ENCODE peak calls at places on chromosome 21, in seven cellular contexts. Q, R, S, C, F, B and L are unnamed samples. For H3K4me1, the result is how much of the 10 kb centered on the place peaks cover.

GRCh38 chr21:46229133-46229922 is 754 bp upstream of the LSS start:
- DNase-seq in F (no peak), R (no peak), B (peak), Q (no peak), C (no peak), S (no peak), L (peak)

GRCh38 chr21:31927872-31928476 is 55.2 kb downstream of the HUNK start:
- DNase-seq in Q (peak), B (no peak), C (no peak), S (no peak), F (no peak), R (no peak), L (no peak)

GRCh38 chr21:35573472-35574389 is 486.6 kb downstream of the SETD4 start:
- DNase-seq in B (no peak), Q (peak), S (no peak), C (no peak), F (no peak), R (no peak), L (no peak)

GRCh38 chr21:15682182-15682895 is 47.4 kb upstream of the USP25 start:
- DNase-seq in R (no peak), B (no peak), Q (peak), C (no peak), F (peak), S (no peak), L (no peak)

GRCh38 chr21:39003982-39004775 is 179.1 kb downstream of the PSMG1 start:
- DNase-seq in B (peak), C (no peak), R (no peak), S (no peak), Q (peak), F (peak), L (no peak)

GRCh38 chr21:46179708-46180078 is 4.6 kb downstream of the SPATC1L start:
- DNase-seq in F (no peak), C (no peak), R (no peak), B (no peak), S (no peak), Q (no peak), L (no peak)

GRCh38 chr21:35254752-35255138 is 205.6 kb upstream of the RUNX1 start:
- DNase-seq in S (no peak), B (no peak), R (no peak), F (no peak), Q (no peak), C (no peak), L (no peak)

GRCh38 chr21:39136711-39137110 is 46.5 kb downstream of the PSMG1 start:
- DNase-seq in R (no peak), Q (peak), B (no peak), S (no peak), C (no peak), F (no peak), L (no peak)

GRCh38 chr21:33402011-33402979 is 918 bp upstream of the IFNGR2 start:
- DNase-seq in B (no peak), F (peak), S (peak), R (peak), C (peak), Q (peak), L (peak)

GRCh38 chr21:31557421-31557955 is 102.0 kb upstream of the SOD1 start:
- DNase-seq in C (peak), S (no peak), R (no peak), Q (no peak), F (no peak), B (no peak), L (no peak)

GRCh38 chr21:42332557-42332956 is 17.3 kb upstream of the TFF3 start:
- DNase-seq in C (no peak), B (no peak), Q (no peak), S (no peak), F (no peak), R (no peak), L (peak)

GRCh38 chr21:41715649-41716321 is 51.1 kb downstream of the RIPK4 start:
- DNase-seq in F (peak), C (no peak), S (no peak), Q (no peak), B (no peak), R (no peak), L (no peak)

GRCh38 chr21:45384656-45385548 is 20.1 kb upstream of the COL18A1 start:
- DNase-seq in Q (no peak), S (no peak), R (no peak), F (no peak), B (no peak), C (no peak), L (peak)

GRCh38 chr21:33976082-33976979 is 60.7 kb upstream of the ATP5PO start:
- DNase-seq in R (peak), B (peak), S (no peak), C (no peak), F (peak), Q (peak), L (peak)

GRCh38 chr21:45863751-45864150 is 117.8 kb upstream of the COL6A1 start:
- DNase-seq in R (no peak), B (no peak), S (no peak), C (no peak), F (no peak), Q (no peak), L (no peak)

GRCh38 chr21:41171210-41171609 is 3.2 kb downstream of the BACE2 start:
- DNase-seq in S (peak), Q (no peak), R (no peak), B (no peak), C (peak), F (peak), L (peak)

GRCh38 chr21:42460391-42461184 is 35.4 kb downstream of the RSPH1 start:
- DNase-seq in C (no peak), B (no peak), R (no peak), Q (no peak), S (no peak), F (peak), L (no peak)

GRCh38 chr21:45072166-45072962 is 2.0 kb upstream of the ADARB1 start:
- DNase-seq in C (no peak), Q (no peak), S (no peak), F (no peak), B (no peak), R (no peak), L (no peak)

GRCh38 chr21:34078915-34079314 is 5.5 kb downstream of the MRPS6 start:
- DNase-seq in R (no peak), C (no peak), B (no peak), F (no peak), Q (no peak), S (no peak), L (no peak)

GRCh38 chr21:41602511-41602910 is 94.6 kb upstream of the TMPRSS2 start:
- DNase-seq in C (no peak), B (no peak), Q (no peak), S (no peak), F (no peak), R (no peak), L (no peak)

GRCh38 chr21:26042181-26042876 is 128.2 kb downstream of the APP start:
- DNase-seq in Q (no peak), B (no peak), C (no peak), F (no peak), S (no peak), R (no peak), L (no peak)

GRCh38 chr21:45284456-45284741 is 3.3 kb downstream of the POFUT2 start:
- DNase-seq in R (no peak), B (no peak), F (no peak), Q (no peak), S (no peak), C (peak), L (no peak)

GRCh38 chr21:15001773-15002647 is 62.8 kb downstream of the NRIP1 start:
- DNase-seq in B (no peak), R (no peak), S (no peak), C (no peak), Q (no peak), F (no peak), L (no peak)

GRCh38 chr21:35711661-35712060 is 348.7 kb downstream of the SETD4 start:
- DNase-seq in F (peak), B (no peak), S (no peak), Q (no peak), R (no peak), C (no peak), L (no peak)

GRCh38 chr21:43369124-43369523 is 57.8 kb downstream of the SIK1 start:
- DNase-seq in B (no peak), Q (peak), F (peak), S (peak), C (no peak), R (peak), L (no peak)

GRCh38 chr21:29854795-29855194 is 85.0 kb downstream of the GRIK1 start:
- DNase-seq in S (no peak), R (no peak), Q (no peak), C (no peak), F (no peak), B (no peak), L (no peak)

DNA sequence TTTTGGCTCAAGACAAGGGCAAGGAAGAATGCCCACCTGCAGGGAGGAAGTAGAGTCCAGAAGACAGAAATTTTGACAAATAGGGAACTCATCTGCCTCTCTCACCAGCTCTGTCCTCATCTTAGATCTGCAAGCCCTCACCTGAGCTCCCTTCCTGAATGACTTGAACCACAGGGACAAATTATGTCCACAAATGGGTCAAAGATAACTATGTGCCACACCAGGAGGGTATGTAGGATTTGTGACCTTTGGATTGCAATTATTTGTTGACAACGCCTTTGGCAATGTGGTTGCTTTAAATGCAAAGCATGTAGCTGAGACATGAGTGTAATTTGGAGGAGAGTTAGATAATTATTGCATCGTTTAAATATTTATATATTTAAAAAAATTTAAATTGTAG is 79.5 kb downstream of the GRIK1 start:
- DNase-seq in B (no peak), S (no peak), R (no peak), Q (no peak), C (no peak), F (no peak), L (no peak)
- H3K4me1 ChIP-seq in B (under half), S (under half), R (under half), Q (under half), C (under half), F (under half), L (under half)

DNA sequence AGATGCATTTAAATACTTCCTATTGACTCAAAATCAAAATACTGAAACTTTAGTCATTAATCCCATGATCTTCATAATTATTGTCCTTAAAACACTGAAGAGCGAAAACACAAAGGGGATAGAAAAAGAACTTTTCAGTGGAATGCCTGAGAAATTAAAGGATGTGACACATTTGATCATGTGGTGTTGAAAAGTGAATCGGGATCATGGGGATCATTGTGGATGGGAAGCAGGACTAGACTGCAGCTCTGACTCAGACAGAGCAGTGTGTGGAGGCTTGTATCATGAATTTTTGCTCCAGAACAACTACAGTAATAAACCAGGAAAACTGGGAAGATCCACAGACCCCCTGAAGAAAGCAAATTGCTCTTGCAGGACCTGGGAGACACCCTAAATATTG is 161.1 kb upstream of the CXADR start:
- DNase-seq in Q (no peak), B (no peak), S (no peak), R (no peak), C (no peak), F (no peak), L (no peak)
- TF ChIP-seq POLR2A in Q (no peak), B (no peak), S (no peak), R (no peak), C (no peak), F (no peak), L (no peak)

GRCh38 chr21:28226563-28226962 is 766.1 kb downstream of the LTN1 start:
- DNase-seq in S (no peak), B (no peak), Q (no peak), C (no peak), R (no peak), F (no peak), L (no peak)

GRCh38 chr21:28216976-28217523 is 775.6 kb downstream of the LTN1 start:
- DNase-seq in F (no peak), R (no peak), Q (no peak), C (no peak), S (no peak), B (no peak), L (no peak)

GRCh38 chr21:28224191-28224755 is 768.4 kb downstream of the LTN1 start:
- DNase-seq in R (no peak), B (no peak), C (no peak), F (no peak), S (no peak), Q (no peak), L (no peak)

GRCh38 chr21:28220670-28221069 is 772.0 kb downstream of the LTN1 start:
- DNase-seq in Q (peak), R (no peak), C (no peak), S (no peak), F (no peak), B (no peak), L (no peak)

DNA sequence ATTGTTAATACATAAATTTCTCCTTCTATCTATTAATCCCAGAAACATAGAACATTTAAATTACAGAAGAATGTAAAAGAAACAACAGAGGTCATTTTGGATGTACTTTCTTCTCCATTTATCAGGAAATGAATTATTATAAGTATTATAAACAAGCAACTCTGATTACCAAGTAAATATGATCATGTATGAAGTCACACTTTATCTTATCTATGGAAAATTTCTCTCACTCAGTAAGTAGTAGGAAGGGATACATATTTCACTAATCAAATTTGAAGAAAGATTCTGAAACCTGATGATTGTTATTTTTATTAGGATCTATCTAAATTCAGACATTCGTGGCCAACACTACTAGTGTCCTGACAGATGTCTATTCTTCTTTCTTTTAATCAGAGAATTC is 770.7 kb downstream of the LTN1 start:
- DNase-seq in C (no peak), R (no peak), S (no peak), Q (no peak), F (no peak), B (no peak), L (no peak)
- TF ChIP-seq CTCF in C (no peak), R (no peak), S (no peak), Q (no peak), F (no peak), B (no peak), L (no peak)

GRCh38 chr21:37450385-37451044 is 83.9 kb downstream of the DYRK1A start:
- DNase-seq in R (no peak), C (no peak), Q (peak), F (no peak), S (no peak), B (peak), L (no peak)
- H3K4me1 ChIP-seq in R (half or more), C (half or more), Q (under half), F (under half), S (half or more), B (under half), L (under half)